ENCODE peak calls at places on chromosome 7, in seven cellular contexts. U is stimulated activated naive CD4-positive, alpha-beta T cell; G is sciatic nerve; Y is left lung; N is G401; F is A172; W is activated CD4-positive, alpha-beta T cell treated with anti-CD3 and anti-CD28 coated beads, Interleukin-2, amount 10 ng/mL, durations not matched to agents 24 days and 14 days. R is an unnamed sample.

GRCh38 chr7:19405546-19405945 is 260.3 kb upstream of the FERD3L start:
- DNase-seq in U (no peak), G (no peak), Y (no peak), N (no peak), F (peak), W (no peak), R (no peak)

GRCh38 chr7:7418997-7419396 is 116.7 kb downstream of the COL28A1 start:
- DNase-seq in U (no peak), G (no peak), Y (no peak), N (no peak), F (no peak), W (no peak), R (no peak)

GRCh38 chr7:140160308-140160707 is 16.5 kb downstream of the KDM7A start:
- DNase-seq in U (no peak), G (no peak), Y (no peak), N (no peak), F (no peak), W (peak), R (no peak)

GRCh38 chr7:82244947-82245346 is 198.6 kb downstream of the CACNA2D1 start:
- DNase-seq in U (no peak), G (no peak), Y (no peak), N (no peak), F (no peak), W (no peak), R (no peak)

GRCh38 chr7:2299131-2299829 is 15.0 kb downstream of the SNX8 start:
- DNase-seq in U (no peak), G (no peak), Y (peak), N (no peak), F (no peak), W (peak), R (no peak)

GRCh38 chr7:32680259-32681173 is 185.2 kb downstream of the AVL9 start:
- DNase-seq in U (no peak), G (no peak), Y (no peak), N (no peak), F (peak), W (no peak), R (no peak)

GRCh38 chr7:116541951-116542350 is 17.1 kb downstream of the CAV1 start:
- DNase-seq in U (no peak), G (no peak), Y (no peak), N (no peak), F (no peak), W (no peak), R (no peak)

GRCh38 chr7:47610506-47611044 is 28.7 kb upstream of the TNS3 start:
- DNase-seq in U (no peak), G (no peak), Y (no peak), N (no peak), F (no peak), W (no peak), R (no peak)

GRCh38 chr7:981793-982510 is 1.0 kb upstream of the CYP2W1 start:
- DNase-seq in U (no peak), G (no peak), Y (peak), N (no peak), F (no peak), W (no peak), R (no peak)

GRCh38 chr7:158432369-158433270 is 155.0 kb downstream of the PTPRN2 start:
- DNase-seq in U (no peak), G (no peak), Y (no peak), N (no peak), F (peak), W (no peak), R (no peak)

GRCh38 chr7:20556091-20556490 is 59.4 kb upstream of the ABCB5 start:
- DNase-seq in U (no peak), G (no peak), Y (no peak), N (no peak), F (no peak), W (no peak), R (no peak)

GRCh38 chr7:101684980-101685323 is 55.9 kb upstream of the MYL10 start:
- DNase-seq in U (no peak), G (no peak), Y (no peak), N (no peak), F (no peak), W (no peak), R (no peak)

GRCh38 chr7:39592586-39592985 is 26.4 kb downstream of the YAE1 start:
- DNase-seq in U (no peak), G (no peak), Y (no peak), N (no peak), F (peak), W (no peak), R (no peak)

GRCh38 chr7:29035044-29035740 is 77.1 kb upstream of the TRIL start:
- DNase-seq in U (no peak), G (no peak), Y (no peak), N (no peak), F (peak), W (peak), R (no peak)

GRCh38 chr7:98213874-98214810 is 2.9 kb downstream of the BHLHA15 start:
- DNase-seq in U (no peak), G (peak), Y (peak), N (no peak), F (no peak), W (no peak), R (no peak)